ENCODE peak calls at places on chromosomes 6 and 20, in four cellular contexts. One of them, this sample, is unnamed.

GRCh38 chr6:12751694-12752304 is 35.2 kb downstream of the PHACTR1 start:
- DNase-seq in colonic mucosa: peak
- DNase-seq in left ventricle myocardium inferior: peak
- DNase-seq in stomach: peak
- DNase-seq in this sample: peak

GRCh38 chr6:55327169-55327568 is at the start of gene GFRAL:
- DNase-seq in colonic mucosa: no peak
- DNase-seq in left ventricle myocardium inferior: no peak
- DNase-seq in stomach: no peak
- DNase-seq in this sample: no peak

GRCh38 chr6:129104131-129104530 is 221.2 kb downstream of the LAMA2 start:
- DNase-seq in colonic mucosa: no peak
- DNase-seq in left ventricle myocardium inferior: no peak
- DNase-seq in stomach: no peak
- DNase-seq in this sample: peak

GRCh38 chr6:129133770-129134192 is 250.8 kb downstream of the LAMA2 start:
- DNase-seq in colonic mucosa: no peak
- DNase-seq in left ventricle myocardium inferior: no peak
- DNase-seq in stomach: no peak
- DNase-seq in this sample: no peak

GRCh38 chr6:43812850-43813584 is 43.0 kb downstream of the VEGFA start:
- DNase-seq in colonic mucosa: peak
- DNase-seq in left ventricle myocardium inferior: no peak
- DNase-seq in stomach: peak
- DNase-seq in this sample: no peak

GRCh38 chr6:148528292-148528691 is 185.7 kb downstream of the SASH1 start:
- DNase-seq in colonic mucosa: no peak
- DNase-seq in left ventricle myocardium inferior: no peak
- DNase-seq in stomach: no peak
- DNase-seq in this sample: no peak

GRCh38 chr6:108804976-108805375 is 43.2 kb upstream of the ARMC2 start:
- DNase-seq in colonic mucosa: no peak
- DNase-seq in left ventricle myocardium inferior: no peak
- DNase-seq in stomach: no peak
- DNase-seq in this sample: no peak

GRCh38 chr20:34941224-34941623 is 14.4 kb downstream of the GSS start:
- DNase-seq in colonic mucosa: no peak
- DNase-seq in left ventricle myocardium inferior: no peak
- DNase-seq in stomach: no peak
- DNase-seq in this sample: no peak

GRCh38 chr6:101396552-101397173 is 3.2 kb downstream of the GRIK2 start:
- DNase-seq in colonic mucosa: peak
- DNase-seq in left ventricle myocardium inferior: peak
- DNase-seq in stomach: peak
- DNase-seq in this sample: peak

GRCh38 chr20:50092436-50092835 is 20.5 kb downstream of the UBE2V1 start:
- DNase-seq in colonic mucosa: no peak
- DNase-seq in left ventricle myocardium inferior: no peak
- DNase-seq in stomach: no peak
- DNase-seq in this sample: no peak

GRCh38 chr6:2102316-2102883 is 143.0 kb downstream of the GMDS start:
- DNase-seq in colonic mucosa: no peak
- DNase-seq in left ventricle myocardium inferior: no peak
- DNase-seq in stomach: no peak
- DNase-seq in this sample: no peak

GRCh38 chr6:86255973-86256372 is 613.3 kb upstream of the SYNCRIP start:
- DNase-seq in colonic mucosa: no peak
- DNase-seq in left ventricle myocardium inferior: no peak
- DNase-seq in stomach: no peak
- DNase-seq in this sample: no peak

GRCh38 chr6:31597006-31597405 is 4.2 kb upstream of the NCR3 start:
- DNase-seq in colonic mucosa: no peak
- DNase-seq in left ventricle myocardium inferior: no peak
- DNase-seq in stomach: no peak
- DNase-seq in this sample: peak

GRCh38 chr6:142014515-142014914 is 118.2 kb upstream of the GJE1 start:
- DNase-seq in colonic mucosa: no peak
- DNase-seq in left ventricle myocardium inferior: no peak
- DNase-seq in stomach: no peak
- DNase-seq in this sample: peak

GRCh38 chr6:2622683-2623082 is 128.0 kb downstream of the MYLK4 start:
- DNase-seq in colonic mucosa: no peak
- DNase-seq in left ventricle myocardium inferior: no peak
- DNase-seq in stomach: no peak
- DNase-seq in this sample: no peak

GRCh38 chr20:24389686-24390085 is 79.7 kb upstream of the SYNDIG1 start:
- DNase-seq in colonic mucosa: no peak
- DNase-seq in left ventricle myocardium inferior: no peak
- DNase-seq in stomach: no peak
- DNase-seq in this sample: no peak

GRCh38 chr20:3115190-3116107 is 30.9 kb upstream of the AVP start:
- DNase-seq in colonic mucosa: no peak
- DNase-seq in left ventricle myocardium inferior: no peak
- DNase-seq in stomach: no peak
- DNase-seq in this sample: peak

DNA sequence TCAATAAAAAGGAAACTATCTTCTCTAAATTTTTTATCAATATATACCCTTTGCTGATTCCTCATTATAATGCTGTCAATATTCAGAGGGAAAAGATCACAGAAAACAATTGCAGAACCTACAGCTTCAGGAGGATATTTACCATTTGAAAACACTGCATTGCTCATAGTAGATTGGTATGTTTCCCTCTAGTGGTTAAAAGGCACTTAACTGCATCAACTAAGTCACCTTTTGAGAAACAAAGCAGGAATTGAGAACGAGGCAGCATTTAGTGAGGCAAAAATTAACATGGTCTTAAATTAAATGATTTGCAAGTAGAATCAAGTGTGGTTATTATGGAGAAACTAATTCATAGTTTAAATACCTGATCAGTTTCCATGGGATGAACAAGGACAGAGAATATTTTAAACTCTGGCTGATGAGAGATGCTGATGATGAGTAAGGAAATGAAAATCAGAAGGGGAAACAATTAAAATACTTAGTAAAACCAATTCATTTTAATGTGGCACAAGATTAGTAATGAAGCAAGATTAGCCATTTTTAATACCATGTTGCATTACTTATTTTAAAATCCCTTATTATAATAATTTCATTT is 642.1 kb downstream of the EPHA7 start:
- DNase-seq in colonic mucosa: no peak
- DNase-seq in left ventricle myocardium inferior: no peak
- DNase-seq in stomach: no peak
- DNase-seq in this sample: peak
- TF ChIP-seq CTCF in colonic mucosa: no peak
- TF ChIP-seq CTCF in left ventricle myocardium inferior: peak
- TF ChIP-seq CTCF in stomach: peak
- TF ChIP-seq CTCF in this sample: peak

DNA sequence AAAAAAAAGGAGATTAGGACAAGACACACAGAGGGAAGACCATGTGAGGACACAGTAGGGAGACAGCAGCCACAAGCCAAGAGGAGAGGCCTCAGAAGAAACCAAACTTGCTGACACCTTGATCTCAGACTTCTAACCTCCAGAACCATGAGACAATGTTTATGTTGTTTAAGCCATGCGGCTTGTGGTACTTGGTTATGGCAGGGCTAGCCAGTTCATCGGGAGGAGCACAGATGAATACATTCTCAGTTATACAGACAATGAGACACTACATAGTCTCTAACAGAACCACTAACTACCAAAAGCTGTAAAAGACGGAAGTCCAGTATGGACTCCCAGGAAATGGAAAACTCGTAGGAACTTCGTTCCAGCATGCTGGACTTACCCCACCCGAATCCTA is 116.8 kb downstream of the MBOAT1 start:
- DNase-seq in colonic mucosa: no peak
- DNase-seq in left ventricle myocardium inferior: no peak
- DNase-seq in stomach: no peak
- DNase-seq in this sample: no peak
- H3K27ac ChIP-seq in colonic mucosa: no peak
- H3K27ac ChIP-seq in left ventricle myocardium inferior: no peak
- H3K27ac ChIP-seq in stomach: no peak
- H3K27ac ChIP-seq in this sample: no peak

GRCh38 chr20:58892126-58892931 is 39.8 kb downstream of the GNAS start:
- DNase-seq in colonic mucosa: peak
- DNase-seq in left ventricle myocardium inferior: peak
- DNase-seq in stomach: peak
- DNase-seq in this sample: peak
- TF ChIP-seq CTCF in colonic mucosa: no peak
- TF ChIP-seq CTCF in left ventricle myocardium inferior: no peak
- TF ChIP-seq CTCF in stomach: no peak
- TF ChIP-seq CTCF in this sample: no peak

GRCh38 chr6:36267731-36268477 is 2.0 kb upstream of the PNPLA1 start:
- DNase-seq in colonic mucosa: no peak
- DNase-seq in left ventricle myocardium inferior: no peak
- DNase-seq in stomach: no peak
- DNase-seq in this sample: no peak

GRCh38 chr6:36266913-36267644 is 2.8 kb upstream of the PNPLA1 start:
- DNase-seq in colonic mucosa: no peak
- DNase-seq in left ventricle myocardium inferior: no peak
- DNase-seq in stomach: no peak
- DNase-seq in this sample: no peak

GRCh38 chr6:36269834-36270705 is at the start of gene PNPLA1:
- DNase-seq in colonic mucosa: no peak
- DNase-seq in left ventricle myocardium inferior: no peak
- DNase-seq in stomach: no peak
- DNase-seq in this sample: peak

GRCh38 chr6:36265744-36266143 is 4.1 kb upstream of the PNPLA1 start:
- DNase-seq in colonic mucosa: no peak
- DNase-seq in left ventricle myocardium inferior: no peak
- DNase-seq in stomach: no peak
- DNase-seq in this sample: no peak

GRCh38 chr6:36268478-36269248 is 1.2 kb upstream of the PNPLA1 start:
- DNase-seq in colonic mucosa: no peak
- DNase-seq in left ventricle myocardium inferior: no peak
- DNase-seq in stomach: peak
- DNase-seq in this sample: no peak
- H3K27ac ChIP-seq in colonic mucosa: no peak
- H3K27ac ChIP-seq in left ventricle myocardium inferior: no peak
- H3K27ac ChIP-seq in stomach: no peak
- H3K27ac ChIP-seq in this sample: no peak

This sample was measured in RWPE1.